ENCODE peak calls at places on chromosomes 2 and 18, in four cellular contexts. F is K562, W is IMR-90, A is SK-N-SH. E is an unnamed sample.

GRCh38 chr2:112636605-112637288 is 9.0 kb upstream of the SLC20A1 start:
- DNase-seq in A (no peak), W (no peak), F (no peak), E (no peak)

GRCh38 chr18:56096861-56097260 is 508.9 kb upstream of the TCF4 start:
- DNase-seq in F (no peak), A (no peak), W (no peak), E (no peak)

GRCh38 chr2:175766880-175767279 is 235.2 kb downstream of the LNPK start:
- DNase-seq in F (no peak), W (peak; percentile 54), A (no peak), E (no peak)

GRCh38 chr2:98385050-98385699 is 38.9 kb downstream of the CNGA3 start:
- DNase-seq in W (peak; percentile 71), F (peak; percentile 83), A (peak; percentile 85), E (peak; percentile 78)

GRCh38 chr2:1047485-1047884 is 96.8 kb downstream of the SNTG2 start:
- DNase-seq in W (no peak), A (no peak), F (no peak), E (no peak)

GRCh38 chr2:171846894-171847293 is 47.1 kb downstream of the SLC25A12 start:
- DNase-seq in W (no peak), A (no peak), F (no peak), E (no peak)

GRCh38 chr2:28544915-28545589 is 49.2 kb downstream of the PLB1 start:
- DNase-seq in F (no peak), W (peak; percentile 15), A (no peak), E (no peak)

GRCh38 chr2:129766159-129766485 is 213.3 kb upstream of the RAB6C start:
- DNase-seq in A (no peak), F (no peak), W (no peak), E (no peak)

GRCh38 chr2:137467246-137467862 is 496.9 kb upstream of the HNMT start:
- DNase-seq in W (no peak), A (peak; percentile 44), F (peak; percentile 5), E (peak; percentile 3)

GRCh38 chr2:23916727-23917458 is 10.0 kb downstream of the ATAD2B start:
- DNase-seq in F (peak; percentile 53), W (no peak), A (peak; percentile 39), E (no peak)

DNA sequence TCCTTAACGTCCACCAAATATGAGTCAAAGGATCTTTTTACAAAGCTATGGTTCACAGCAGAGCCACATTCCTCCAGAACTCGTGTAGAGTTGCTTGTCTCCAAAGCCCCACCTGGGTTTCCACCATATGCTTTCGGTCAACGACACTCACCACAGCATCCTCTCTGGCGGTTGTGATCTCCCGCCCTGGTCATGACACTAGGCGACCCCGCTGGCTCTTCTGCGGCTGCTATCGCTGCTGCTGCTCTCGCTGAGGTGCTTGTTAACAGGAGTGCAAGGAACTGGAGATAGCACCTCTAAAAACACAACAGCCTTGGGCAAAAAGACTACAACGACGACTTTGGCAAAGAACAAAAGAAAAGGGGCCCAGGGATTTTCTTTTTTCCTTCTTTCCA is 322 bp downstream of the SLC40A1 start:
- DNase-seq in A (peak; percentile 65), W (no peak), F (peak; percentile 80), E (peak; percentile 17)
- TF ChIP-seq RCOR1 in A (no peak), W (no peak), F (no peak), E (no peak)

GRCh38 chr2:95207111-95207961 is at the start of gene ZNF892:
- DNase-seq in A (peak; percentile 96), F (peak; percentile 81), W (peak; percentile 82), E (peak; percentile 94)

GRCh38 chr2:95203911-95204310 is 3.4 kb upstream of the ZNF892 start:
- DNase-seq in F (no peak), A (no peak), W (no peak), E (no peak)

GRCh38 chr2:95204396-95204795 is 2.9 kb upstream of the ZNF892 start:
- DNase-seq in F (no peak), A (no peak), W (no peak), E (no peak)

GRCh38 chr2:95208101-95208500 is 780 bp downstream of the ZNF892 start:
- DNase-seq in F (no peak), W (peak; percentile 13), A (no peak), E (no peak)

GRCh38 chr2:95206086-95206485 is 1.2 kb upstream of the ZNF892 start:
- DNase-seq in A (no peak), F (no peak), W (no peak), E (no peak)
- TF ChIP-seq RCOR1 in A (no peak), F (no peak), W (no peak), E (no peak)

GRCh38 chr2:11573418-11574175 is 39.8 kb downstream of the GREB1 start:
- DNase-seq in F (no peak), A (no peak), W (peak; percentile 58), E (no peak)
- TF ChIP-seq RCOR1 in F (no peak), A (no peak), W (no peak), E (no peak)

DNA sequence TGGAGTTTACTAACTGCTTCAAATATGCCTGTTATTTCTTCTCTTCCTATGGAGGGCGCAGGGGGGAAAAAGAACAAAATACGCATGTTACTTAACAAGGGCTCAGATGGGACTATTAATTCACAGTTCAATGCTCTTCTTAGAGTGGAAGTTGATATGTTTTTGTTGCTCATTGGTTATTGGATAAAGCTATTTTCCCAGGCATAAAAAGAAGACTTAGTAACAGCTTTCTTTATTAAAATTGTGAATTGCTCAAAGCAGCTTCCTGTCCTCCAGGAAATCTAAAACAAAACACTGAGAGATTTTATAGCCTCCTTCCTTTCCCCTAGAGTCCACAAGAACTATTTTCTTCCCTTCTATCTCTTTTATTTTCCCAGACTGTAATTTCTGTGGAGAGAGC is 180.8 kb downstream of the SH3BP4 start:
- DNase-seq in W (no peak), A (no peak), F (no peak), E (no peak)
- TF ChIP-seq RCOR1 in W (no peak), A (no peak), F (no peak), E (no peak)

GRCh38 chr2:126909366-126909765 is 10.7 kb downstream of the TEX51 start:
- DNase-seq in A (no peak), W (no peak), F (no peak), E (no peak)
- TF ChIP-seq RCOR1 in A (no peak), W (no peak), F (no peak), E (no peak)

DNA sequence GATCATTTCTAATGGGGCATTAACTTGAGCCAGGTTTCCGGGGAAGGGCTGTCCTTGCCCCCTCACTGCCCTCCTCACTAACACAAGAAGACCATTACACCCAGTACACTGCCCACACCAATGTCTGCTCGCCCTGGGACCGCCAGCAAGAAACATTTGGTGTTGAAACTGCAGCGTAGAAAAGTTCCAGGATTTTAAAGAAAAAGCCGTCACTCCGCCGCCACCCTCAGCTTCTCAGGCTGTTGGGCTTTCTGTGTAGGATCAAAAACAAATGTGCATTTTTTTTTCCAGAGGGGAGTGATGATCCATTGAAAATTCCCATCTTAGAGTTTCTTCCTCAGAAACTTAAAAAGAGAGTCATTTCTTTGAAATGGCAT is 184.8 kb downstream of the GLI2 start:
- DNase-seq in W (no peak), A (no peak), F (no peak), E (no peak)
- TF ChIP-seq RCOR1 in W (no peak), A (no peak), F (no peak), E (no peak)

GRCh38 chr18:45715212-45715780 is 8.7 kb upstream of the SLC14A1 start:
- DNase-seq in A (no peak), W (no peak), F (no peak), E (peak; percentile 41)
- TF ChIP-seq RCOR1 in A (no peak), W (no peak), F (no peak), E (no peak)

GRCh38 chr2:21331625-21332370 is 208.0 kb downstream of the TDRD15 start:
- DNase-seq in W (no peak), A (no peak), F (no peak), E (no peak)

GRCh38 chr2:21330786-21331391 is 207.1 kb downstream of the TDRD15 start:
- DNase-seq in F (no peak), A (no peak), W (peak; percentile 38), E (no peak)

DNA sequence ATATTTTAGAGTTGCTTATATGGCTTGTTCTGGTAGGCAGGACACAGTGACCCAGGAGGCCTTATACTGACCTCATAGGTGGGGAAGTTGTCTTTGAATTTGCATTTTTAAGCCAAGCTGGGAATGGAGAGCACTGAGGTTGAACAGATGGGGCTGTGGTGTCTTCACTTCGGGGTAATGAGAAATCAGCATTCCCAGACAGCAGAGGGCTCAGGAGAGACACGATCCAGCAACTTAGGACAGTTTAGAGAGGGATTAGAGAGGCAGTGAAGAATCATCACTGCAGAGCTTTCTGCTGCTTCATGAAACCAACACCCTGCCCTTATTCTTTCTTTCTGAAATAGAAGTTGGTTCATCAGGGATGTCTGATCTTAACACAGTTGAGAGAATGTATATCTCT is 202.4 kb downstream of the TDRD15 start:
- DNase-seq in W (peak; percentile 2), F (no peak), A (no peak), E (no peak)
- TF ChIP-seq RCOR1 in W (no peak), F (no peak), A (no peak), E (no peak)

GRCh38 chr2:195633573-195633870 is 23.5 kb upstream of the SLC39A10 start:
- DNase-seq in A (no peak), F (no peak), W (no peak), E (no peak)
- TF ChIP-seq RCOR1 in A (no peak), F (no peak), W (no peak), E (no peak)

E was measured in A549.